ENCODE peak calls at places on chromosome 1, in eight cellular contexts. F, I, V, X, H, T, Q and Y are unnamed samples. For H3K4me1, the result is how much of the 10 kb centered on the place peaks cover.

GRCh38 chr1:94002046-94002787 is 93.0 kb upstream of the GCLM start:
- DNase-seq in F (no peak), I (no peak), V (no peak), X (no peak), H (no peak), T (no peak), Q (no peak), Y (no peak)

GRCh38 chr1:226862900-226863299 is 7.5 kb upstream of the PSEN2 start:
- DNase-seq in F (no peak), I (no peak), V (no peak), X (no peak), H (no peak), T (no peak), Q (no peak), Y (no peak)

GRCh38 chr1:202283379-202283844 is 58.3 kb downstream of the UBE2T start:
- DNase-seq in F (no peak), I (no peak), V (peak), X (no peak), H (no peak), T (no peak), Q (no peak), Y (peak)

GRCh38 chr1:65722461-65722860 is 70.2 kb upstream of the PDE4B start:
- DNase-seq in F (no peak), I (no peak), V (no peak), X (no peak), H (no peak), T (no peak), Q (no peak), Y (no peak)

GRCh38 chr1:99737016-99737415 is 29.4 kb downstream of the FRRS1 start:
- DNase-seq in F (no peak), I (no peak), V (no peak), X (peak), H (peak), T (no peak), Q (no peak), Y (no peak)

GRCh38 chr1:26112407-26112775 is 767 bp downstream of the PDIK1L start:
- DNase-seq in F (no peak), I (no peak), V (no peak), X (no peak), H (no peak), T (no peak), Q (no peak), Y (no peak)

GRCh38 chr1:177246710-177247588 is 76.2 kb downstream of the BRINP2 start:
- DNase-seq in F (no peak), I (no peak), V (no peak), X (no peak), H (no peak), T (no peak), Q (no peak), Y (no peak)

GRCh38 chr1:25186608-25187007 is 45.7 kb downstream of the SYF2 start:
- DNase-seq in F (no peak), I (no peak), V (no peak), X (no peak), H (no peak), T (no peak), Q (no peak), Y (no peak)

GRCh38 chr1:184298321-184299052 is 88.3 kb upstream of the C1orf21 start:
- DNase-seq in F (no peak), I (no peak), V (no peak), X (no peak), H (no peak), T (no peak), Q (no peak), Y (no peak)

GRCh38 chr1:22418852-22419480 is 32.7 kb upstream of the ZBTB40 start:
- DNase-seq in F (no peak), I (no peak), V (no peak), X (no peak), H (no peak), T (no peak), Q (no peak), Y (no peak)

GRCh38 chr1:211259596-211260126 is 495 bp downstream of the RCOR3 start:
- DNase-seq in F (peak), I (no peak), V (no peak), X (peak), H (peak), T (peak), Q (peak), Y (no peak)

GRCh38 chr1:119250299-119250698 is 109.8 kb upstream of the WARS2 start:
- DNase-seq in F (no peak), I (no peak), V (no peak), X (no peak), H (no peak), T (no peak), Q (no peak), Y (no peak)

GRCh38 chr1:168688679-168689657 is 40.0 kb downstream of the DPT start:
- DNase-seq in F (no peak), I (no peak), V (no peak), X (no peak), H (no peak), T (no peak), Q (no peak), Y (no peak)

GRCh38 chr1:234875328-234875952 is 253.2 kb downstream of the TOMM20 start:
- DNase-seq in F (peak), I (no peak), V (no peak), X (no peak), H (no peak), T (no peak), Q (no peak), Y (no peak)

GRCh38 chr1:29251164-29252130 is 15.1 kb downstream of the PTPRU start:
- DNase-seq in F (no peak), I (no peak), V (no peak), X (no peak), H (no peak), T (no peak), Q (no peak), Y (peak)

GRCh38 chr1:53765656-53766055 is 26.7 kb upstream of the GLIS1 start:
- DNase-seq in F (no peak), I (no peak), V (no peak), X (no peak), H (no peak), T (no peak), Q (no peak), Y (no peak)

GRCh38 chr1:6419397-6419802 is 319 bp downstream of the HES2 start:
- DNase-seq in F (no peak), I (no peak), V (no peak), X (no peak), H (no peak), T (no peak), Q (no peak), Y (no peak)

GRCh38 chr1:40750326-40750975 is 33.1 kb upstream of the KCNQ4 start:
- DNase-seq in F (no peak), I (no peak), V (no peak), X (no peak), H (no peak), T (no peak), Q (no peak), Y (no peak)

GRCh38 chr1:161092621-161093028 is 3.3 kb upstream of the NECTIN4 start:
- DNase-seq in F (no peak), I (no peak), V (no peak), X (no peak), H (no peak), T (no peak), Q (no peak), Y (no peak)

GRCh38 chr1:112840631-112841624 is 115.1 kb downstream of the SLC16A1 start:
- DNase-seq in F (no peak), I (no peak), V (no peak), X (no peak), H (no peak), T (no peak), Q (no peak), Y (no peak)

GRCh38 chr1:54806931-54807611 is 5.9 kb upstream of the TTC22 start:
- DNase-seq in F (no peak), I (no peak), V (peak), X (peak), H (no peak), T (no peak), Q (peak), Y (no peak)

GRCh38 chr1:213783898-213784297 is 203.9 kb upstream of the PROX1 start:
- DNase-seq in F (no peak), I (no peak), V (no peak), X (no peak), H (no peak), T (no peak), Q (no peak), Y (no peak)

GRCh38 chr1:165907256-165907857 is 79.9 kb downstream of the UCK2 start:
- DNase-seq in F (no peak), I (no peak), V (peak), X (no peak), H (no peak), T (no peak), Q (no peak), Y (no peak)

GRCh38 chr1:209845405-209845725 is 17.6 kb downstream of the UTP25 start:
- DNase-seq in F (no peak), I (no peak), V (no peak), X (no peak), H (no peak), T (no peak), Q (no peak), Y (no peak)

GRCh38 chr1:36471830-36472641 is 7.9 kb upstream of the MRPS15 start:
- DNase-seq in F (peak), I (no peak), V (no peak), X (no peak), H (no peak), T (no peak), Q (no peak), Y (peak)

GRCh38 chr1:43199093-43199726 is 27.1 kb downstream of the CFAP57 start:
- DNase-seq in F (no peak), I (no peak), V (no peak), X (no peak), H (no peak), T (no peak), Q (no peak), Y (no peak)

GRCh38 chr1:214377886-214378285 is 96.9 kb downstream of the SMYD2 start:
- DNase-seq in F (no peak), I (no peak), V (no peak), X (no peak), H (no peak), T (no peak), Q (no peak), Y (no peak)

GRCh38 chr1:23224721-23225648 is 7.7 kb upstream of the HTR1D start:
- DNase-seq in F (peak), I (no peak), V (peak), X (peak), H (peak), T (no peak), Q (no peak), Y (no peak)

GRCh38 chr1:1796466-1796865 is 18.2 kb upstream of the NADK start:
- DNase-seq in F (no peak), I (no peak), V (no peak), X (no peak), H (no peak), T (no peak), Q (no peak), Y (no peak)

GRCh38 chr1:39564340-39564739 is 12.2 kb downstream of the PABPC4 start:
- DNase-seq in F (no peak), I (no peak), V (no peak), X (no peak), H (peak), T (no peak), Q (no peak), Y (no peak)

GRCh38 chr1:55329091-55329490 is 113.9 kb upstream of the USP24 start:
- DNase-seq in F (no peak), I (no peak), V (no peak), X (no peak), H (peak), T (peak), Q (no peak), Y (no peak)

GRCh38 chr1:25821112-25821476 is 1.3 kb downstream of the MTFR1L start:
- DNase-seq in F (peak), I (no peak), V (peak), X (no peak), H (no peak), T (no peak), Q (no peak), Y (peak)

GRCh38 chr1:2213576-2214505 is 14.3 kb upstream of the SKI start:
- DNase-seq in F (peak), I (no peak), V (no peak), X (peak), H (peak), T (peak), Q (no peak), Y (peak)

GRCh38 chr1:190344454-190344853 is 133.2 kb downstream of the BRINP3 start:
- DNase-seq in F (no peak), I (no peak), V (no peak), X (no peak), H (no peak), T (no peak), Q (no peak), Y (no peak)

GRCh38 chr1:190338829-190339228 is 138.8 kb downstream of the BRINP3 start:
- DNase-seq in F (no peak), I (no peak), V (no peak), X (no peak), H (no peak), T (no peak), Q (no peak), Y (no peak)
- H3K4me1 ChIP-seq in F (under half), I (under half), V (under half), X (under half), H (under half), T (under half), Q (under half), Y (under half)

DNA sequence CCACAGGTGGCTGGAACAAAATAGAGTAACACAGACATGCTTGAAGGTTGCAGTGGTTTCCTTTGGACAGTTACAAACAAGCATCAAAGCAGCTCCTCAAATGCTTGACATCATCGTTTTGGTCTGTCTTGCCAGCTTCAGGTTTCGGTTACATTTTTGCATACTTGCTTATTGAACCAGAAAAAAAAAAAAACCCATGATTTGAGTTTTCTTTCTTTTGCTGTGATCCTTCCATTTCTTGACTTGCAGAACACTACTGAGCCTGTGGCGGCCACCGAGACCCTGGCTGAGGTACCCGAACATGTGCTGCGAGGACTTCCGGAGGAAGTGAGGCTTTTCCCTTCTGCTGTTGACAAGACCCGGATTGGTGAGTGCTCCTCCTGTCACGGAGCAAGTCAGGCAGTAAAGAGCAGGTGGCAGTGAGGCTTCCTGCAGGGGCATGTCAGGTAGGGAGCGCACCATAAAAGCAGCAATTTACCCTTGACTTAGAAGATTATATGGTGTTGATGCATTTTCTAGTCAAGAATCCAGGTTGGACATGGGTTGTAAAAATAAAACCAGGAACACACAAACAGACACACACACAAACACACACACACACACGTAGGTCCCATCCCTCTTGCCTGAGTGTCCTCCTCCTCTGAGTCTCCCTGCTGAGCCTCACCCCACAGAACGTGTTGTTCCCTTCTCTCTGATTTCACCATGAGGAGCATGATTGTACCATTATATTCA is 30.9 kb downstream of the PRDM2 start:
- DNase-seq in F (peak), I (peak), V (peak), X (peak), H (peak), T (no peak), Q (peak), Y (peak)
- H3K4me1 ChIP-seq in F (under half), I (under half), V (under half), X (under half), H (under half), T (under half), Q (under half), Y (under half)

GRCh38 chr1:16177306-16177705 is 21.4 kb upstream of the EPHA2 start:
- DNase-seq in F (no peak), I (no peak), V (no peak), X (no peak), H (no peak), T (no peak), Q (no peak), Y (no peak)
- H3K4me1 ChIP-seq in F (half or more), I (under half), V (under half), X (half or more), H (half or more), T (half or more), Q (under half), Y (under half)

GRCh38 chr1:186496452-186496851 is 35.5 kb upstream of the PDC start:
- DNase-seq in F (no peak), I (no peak), V (no peak), X (no peak), H (no peak), T (no peak), Q (no peak), Y (no peak)
- H3K4me1 ChIP-seq in F (under half), I (under half), V (under half), X (under half), H (under half), T (under half), Q (under half), Y (under half)

DNA sequence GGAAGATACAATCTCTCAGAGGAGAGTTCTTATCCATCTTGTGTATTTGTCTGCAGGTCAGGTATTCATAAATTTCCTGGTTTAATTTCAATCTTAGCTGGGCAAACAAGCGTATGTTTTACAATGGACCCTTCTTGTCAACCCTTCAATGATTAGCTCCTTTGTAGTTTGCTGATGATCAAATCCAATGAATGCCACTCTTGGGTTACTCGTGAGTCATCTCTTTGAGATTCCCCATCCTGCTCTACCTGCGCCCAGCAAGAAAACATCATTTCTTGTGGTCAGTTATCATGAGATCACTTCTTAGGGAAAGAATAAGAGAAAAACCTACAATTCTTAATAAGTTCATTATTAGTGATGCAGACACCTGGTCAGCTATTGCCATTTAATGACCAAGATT is 572.3 kb upstream of the PKN2 start:
- DNase-seq in F (no peak), I (no peak), V (no peak), X (no peak), H (no peak), T (no peak), Q (no peak), Y (no peak)
- H3K4me1 ChIP-seq in F (under half), I (under half), V (under half), X (under half), H (under half), T (under half), Q (under half), Y (under half)

GRCh38 chr1:150178543-150178942 is 28.8 kb downstream of the PLEKHO1 start:
- DNase-seq in F (no peak), I (no peak), V (no peak), X (no peak), H (no peak), T (no peak), Q (no peak), Y (no peak)
- H3K4me1 ChIP-seq in F (under half), I (under half), V (under half), X (under half), H (under half), T (under half), Q (under half), Y (under half)

GRCh38 chr1:201066986-201067385 is 43.5 kb upstream of the KIF21B start:
- DNase-seq in F (no peak), I (no peak), V (no peak), X (no peak), H (no peak), T (no peak), Q (no peak), Y (no peak)
- H3K4me1 ChIP-seq in F (under half), I (under half), V (under half), X (under half), H (under half), T (under half), Q (under half), Y (under half)

GRCh38 chr1:13763264-13763663 is 63.3 kb downstream of the PRDM2 start:
- DNase-seq in F (no peak), I (no peak), V (no peak), X (no peak), H (no peak), T (no peak), Q (no peak), Y (no peak)

GRCh38 chr1:13760340-13760739 is 60.4 kb downstream of the PRDM2 start:
- DNase-seq in F (no peak), I (no peak), V (no peak), X (no peak), H (no peak), T (no peak), Q (no peak), Y (no peak)

GRCh38 chr1:13760921-13761320 is 60.9 kb downstream of the PRDM2 start:
- DNase-seq in F (no peak), I (no peak), V (no peak), X (no peak), H (no peak), T (no peak), Q (no peak), Y (no peak)

GRCh38 chr1:13762642-13763041 is 62.7 kb downstream of the PRDM2 start:
- DNase-seq in F (no peak), I (no peak), V (no peak), X (no peak), H (no peak), T (no peak), Q (no peak), Y (no peak)

DNA sequence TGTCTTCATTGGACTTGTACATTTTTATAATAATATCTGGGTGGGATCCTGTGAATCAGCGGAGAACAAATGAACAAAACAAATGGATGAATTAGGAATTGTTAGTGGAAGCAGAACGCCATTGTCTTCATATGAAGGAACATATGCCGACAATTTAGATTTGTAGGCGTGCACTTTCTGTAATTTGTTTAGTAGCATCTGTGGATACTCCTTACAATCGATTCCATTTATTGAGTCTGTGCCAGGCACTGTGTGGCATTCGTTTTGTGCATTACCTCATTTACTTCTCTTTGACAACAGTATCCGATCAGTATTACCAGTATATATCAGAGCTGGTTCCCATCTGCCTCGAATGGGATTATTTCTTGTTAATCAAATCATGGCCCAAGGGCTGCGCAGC is 61.9 kb downstream of the PRDM2 start:
- DNase-seq in F (no peak), I (no peak), V (no peak), X (no peak), H (no peak), T (no peak), Q (no peak), Y (no peak)
- H3K4me1 ChIP-seq in F (half or more), I (under half), V (under half), X (under half), H (half or more), T (under half), Q (under half), Y (under half)

GRCh38 chr1:218463194-218464156 is 118.3 kb downstream of the TGFB2 start:
- DNase-seq in F (no peak), I (no peak), V (peak), X (peak), H (peak), T (peak), Q (no peak), Y (no peak)
- H3K4me1 ChIP-seq in F (under half), I (under half), V (under half), X (under half), H (half or more), T (under half), Q (under half), Y (under half)

DNA sequence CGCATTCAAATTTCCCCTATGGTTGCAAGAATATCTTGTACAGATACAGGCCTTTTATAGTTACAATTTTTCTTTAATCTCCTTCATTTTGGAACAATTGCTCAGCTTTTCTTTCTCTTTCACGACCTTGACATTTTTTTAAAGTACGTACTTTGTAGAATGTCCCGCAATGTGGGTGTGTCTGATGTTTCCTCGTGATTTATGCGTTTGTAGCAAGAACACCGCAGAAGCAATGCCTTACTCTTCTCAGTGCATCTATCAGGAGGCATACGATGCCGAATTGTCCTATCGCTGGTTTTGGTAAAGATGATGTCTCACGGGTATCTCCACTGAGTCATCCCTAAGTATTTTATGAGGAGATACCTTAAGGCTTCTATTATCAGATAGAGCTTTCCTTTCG is 76.9 kb upstream of the RALGPS2 start:
- DNase-seq in F (no peak), I (no peak), V (no peak), X (no peak), H (no peak), T (no peak), Q (no peak), Y (no peak)
- H3K4me1 ChIP-seq in F (under half), I (under half), V (under half), X (under half), H (under half), T (under half), Q (under half), Y (under half)